ENCODE peak calls at places on chromosome 5, in five cellular contexts. One of them, this sample, is unnamed. For H3K9me3, the result is how much of the 10 kb centered on the place peaks cover.

GRCh38 chr5:8363133-8363532 is 494.2 kb downstream of the MTRR start:
- DNase-seq in stomach: no peak
- DNase-seq in left lung: no peak
- DNase-seq in colonic mucosa: no peak
- DNase-seq in uterus: no peak
- DNase-seq in this sample: no peak

GRCh38 chr5:61675015-61675692 is 343.1 kb downstream of the ZSWIM6 start:
- DNase-seq in stomach: no peak
- DNase-seq in left lung: no peak
- DNase-seq in colonic mucosa: peak
- DNase-seq in uterus: no peak
- DNase-seq in this sample: no peak

GRCh38 chr5:91266184-91266705 is 116.9 kb downstream of the ARRDC3 start:
- DNase-seq in stomach: no peak
- DNase-seq in left lung: no peak
- DNase-seq in colonic mucosa: no peak
- DNase-seq in uterus: no peak
- DNase-seq in this sample: no peak

GRCh38 chr5:128116445-128116844 is 32.9 kb downstream of the SLC12A2 start:
- DNase-seq in stomach: no peak
- DNase-seq in left lung: no peak
- DNase-seq in colonic mucosa: no peak
- DNase-seq in uterus: no peak
- DNase-seq in this sample: no peak

GRCh38 chr5:108743344-108743743 is 4.4 kb upstream of the FER start:
- DNase-seq in stomach: no peak
- DNase-seq in left lung: no peak
- DNase-seq in colonic mucosa: no peak
- DNase-seq in uterus: no peak
- DNase-seq in this sample: no peak

GRCh38 chr5:118723021-118723338 is 265.4 kb downstream of the DTWD2 start:
- DNase-seq in stomach: no peak
- DNase-seq in left lung: no peak
- DNase-seq in colonic mucosa: no peak
- DNase-seq in uterus: no peak
- DNase-seq in this sample: no peak

GRCh38 chr5:142590451-142591240 is 95.2 kb downstream of the FGF1 start:
- DNase-seq in stomach: no peak
- DNase-seq in left lung: no peak
- DNase-seq in colonic mucosa: no peak
- DNase-seq in uterus: no peak
- DNase-seq in this sample: no peak

GRCh38 chr5:177509361-177509951 is at the start of gene DOK3:
- DNase-seq in stomach: peak
- DNase-seq in left lung: peak
- DNase-seq in colonic mucosa: peak
- DNase-seq in uterus: no peak
- DNase-seq in this sample: peak

GRCh38 chr5:122985954-122986721 is 50.4 kb downstream of the PPIC start:
- DNase-seq in stomach: no peak
- DNase-seq in left lung: no peak
- DNase-seq in colonic mucosa: no peak
- DNase-seq in uterus: no peak
- DNase-seq in this sample: no peak

GRCh38 chr5:124240732-124241131 is 505.7 kb downstream of the ZNF608 start:
- DNase-seq in stomach: no peak
- DNase-seq in left lung: no peak
- DNase-seq in colonic mucosa: no peak
- DNase-seq in uterus: no peak
- DNase-seq in this sample: no peak

GRCh38 chr5:153777681-153778080 is 261.0 kb downstream of the FAM114A2 start:
- DNase-seq in stomach: no peak
- DNase-seq in left lung: no peak
- DNase-seq in colonic mucosa: no peak
- DNase-seq in uterus: no peak
- DNase-seq in this sample: no peak

GRCh38 chr5:173472784-173473278 is 143.6 kb downstream of the BOD1 start:
- DNase-seq in stomach: no peak
- DNase-seq in left lung: no peak
- DNase-seq in colonic mucosa: no peak
- DNase-seq in uterus: no peak
- DNase-seq in this sample: peak

GRCh38 chr5:13957032-13957645 is 12.7 kb upstream of the DNAH5 start:
- DNase-seq in stomach: no peak
- DNase-seq in left lung: no peak
- DNase-seq in colonic mucosa: no peak
- DNase-seq in uterus: no peak
- DNase-seq in this sample: no peak

GRCh38 chr5:125486634-125487033 is 740.2 kb upstream of the ZNF608 start:
- DNase-seq in stomach: no peak
- DNase-seq in left lung: no peak
- DNase-seq in colonic mucosa: no peak
- DNase-seq in uterus: no peak
- DNase-seq in this sample: no peak

GRCh38 chr5:52760695-52761366 is 26.9 kb upstream of the ITGA1 start:
- DNase-seq in stomach: no peak
- DNase-seq in left lung: no peak
- DNase-seq in colonic mucosa: no peak
- DNase-seq in uterus: no peak
- DNase-seq in this sample: no peak

GRCh38 chr5:113806823-113807222 is 293.3 kb downstream of the YTHDC2 start:
- DNase-seq in stomach: no peak
- DNase-seq in left lung: no peak
- DNase-seq in colonic mucosa: no peak
- DNase-seq in uterus: peak
- DNase-seq in this sample: peak

GRCh38 chr5:172637122-172637580 is 3.9 kb upstream of the NEURL1B start:
- DNase-seq in stomach: no peak
- DNase-seq in left lung: no peak
- DNase-seq in colonic mucosa: peak
- DNase-seq in uterus: peak
- DNase-seq in this sample: no peak

GRCh38 chr5:135443329-135443960 is 3.7 kb downstream of the DCANP1 start:
- DNase-seq in stomach: no peak
- DNase-seq in left lung: no peak
- DNase-seq in colonic mucosa: peak
- DNase-seq in uterus: no peak
- DNase-seq in this sample: no peak

GRCh38 chr5:143554194-143554717 is 150.8 kb upstream of the NR3C1 start:
- DNase-seq in stomach: no peak
- DNase-seq in left lung: no peak
- DNase-seq in colonic mucosa: no peak
- DNase-seq in uterus: no peak
- DNase-seq in this sample: no peak

GRCh38 chr5:10353241-10354047 is at the start of gene MARCHF6:
- DNase-seq in stomach: peak
- DNase-seq in left lung: peak
- DNase-seq in colonic mucosa: peak
- DNase-seq in uterus: peak
- DNase-seq in this sample: peak

GRCh38 chr5:1967716-1968115 is 85.0 kb upstream of the IRX4 start:
- DNase-seq in stomach: no peak
- DNase-seq in left lung: no peak
- DNase-seq in colonic mucosa: peak
- DNase-seq in uterus: no peak
- DNase-seq in this sample: no peak

GRCh38 chr5:134063421-134063820 is 51.1 kb upstream of the TCF7 start:
- DNase-seq in stomach: no peak
- DNase-seq in left lung: no peak
- DNase-seq in colonic mucosa: no peak
- DNase-seq in uterus: no peak
- DNase-seq in this sample: no peak

GRCh38 chr5:83718195-83718825 is 2.3 kb downstream of the HAPLN1 start:
- DNase-seq in stomach: peak
- DNase-seq in left lung: no peak
- DNase-seq in colonic mucosa: peak
- DNase-seq in uterus: no peak
- DNase-seq in this sample: no peak

GRCh38 chr5:133952729-133953567 is 15.5 kb downstream of the C5orf15 start:
- DNase-seq in stomach: no peak
- DNase-seq in left lung: peak
- DNase-seq in colonic mucosa: peak
- DNase-seq in uterus: peak
- DNase-seq in this sample: peak

GRCh38 chr5:9930156-9930555 is 300.0 kb upstream of the TAS2R1 start:
- DNase-seq in stomach: no peak
- DNase-seq in left lung: no peak
- DNase-seq in colonic mucosa: no peak
- DNase-seq in uterus: no peak
- DNase-seq in this sample: no peak

GRCh38 chr5:28473531-28474107 is 1435.2 kb upstream of the CDH9 start:
- DNase-seq in stomach: no peak
- DNase-seq in left lung: no peak
- DNase-seq in colonic mucosa: no peak
- DNase-seq in uterus: no peak
- DNase-seq in this sample: no peak

GRCh38 chr5:75051217-75051751 is 1.1 kb downstream of the GCNT4 start:
- DNase-seq in stomach: peak
- DNase-seq in left lung: no peak
- DNase-seq in colonic mucosa: peak
- DNase-seq in uterus: no peak
- DNase-seq in this sample: no peak

DNA sequence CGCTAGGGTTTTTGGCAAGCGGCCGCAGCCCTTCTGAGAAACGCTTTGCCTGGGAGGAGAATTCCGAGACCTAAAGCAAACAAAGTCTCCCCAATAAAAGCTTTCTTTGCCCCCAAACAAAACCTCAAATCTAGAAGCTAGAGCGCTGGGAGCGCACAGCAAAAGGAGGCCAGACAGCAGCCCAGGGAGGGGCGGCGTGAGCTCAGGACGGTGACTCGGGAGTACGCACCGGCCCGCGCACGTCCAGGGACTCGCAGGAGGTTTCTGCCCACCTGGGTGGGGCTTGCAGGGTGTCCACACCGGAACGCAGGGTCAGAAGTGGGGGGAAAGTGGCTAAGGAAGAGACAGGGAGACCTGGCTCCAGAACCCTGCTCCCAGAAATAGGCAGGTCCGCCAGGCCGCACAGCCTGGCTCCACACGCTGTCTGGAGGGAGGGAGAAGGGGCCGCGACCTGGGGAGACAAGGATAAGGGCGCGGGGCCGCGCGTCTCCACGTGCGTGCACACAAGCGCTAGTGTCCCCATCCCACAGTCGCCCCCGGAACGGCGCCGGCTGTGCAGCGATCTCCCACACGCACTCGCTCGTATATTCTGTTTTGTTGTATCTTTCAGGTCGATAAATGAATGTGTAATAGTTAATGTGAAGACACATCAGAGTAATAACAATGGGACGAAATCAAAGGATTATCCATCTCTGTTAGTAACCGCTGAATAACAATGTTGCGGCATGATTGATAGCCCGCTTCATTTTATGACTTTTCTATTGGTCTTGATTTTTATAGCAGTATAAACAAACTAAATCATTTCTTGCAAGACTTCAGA is 2.3 kb upstream of the OTP start:
- DNase-seq in stomach: no peak
- DNase-seq in left lung: peak
- DNase-seq in colonic mucosa: no peak
- DNase-seq in uterus: no peak
- DNase-seq in this sample: no peak
- H3K4me3 ChIP-seq in stomach: no peak
- H3K4me3 ChIP-seq in left lung: no peak
- H3K4me3 ChIP-seq in colonic mucosa: no peak
- H3K4me3 ChIP-seq in uterus: no peak
- H3K4me3 ChIP-seq in this sample: no peak

GRCh38 chr5:180216646-180217171 is 7.7 kb upstream of the RASGEF1C start:
- DNase-seq in stomach: no peak
- DNase-seq in left lung: no peak
- DNase-seq in colonic mucosa: no peak
- DNase-seq in uterus: no peak
- DNase-seq in this sample: no peak
- H3K9me3 ChIP-seq in stomach: under half
- H3K9me3 ChIP-seq in left lung: under half
- H3K9me3 ChIP-seq in colonic mucosa: under half
- H3K9me3 ChIP-seq in uterus: under half
- H3K9me3 ChIP-seq in this sample: under half

DNA sequence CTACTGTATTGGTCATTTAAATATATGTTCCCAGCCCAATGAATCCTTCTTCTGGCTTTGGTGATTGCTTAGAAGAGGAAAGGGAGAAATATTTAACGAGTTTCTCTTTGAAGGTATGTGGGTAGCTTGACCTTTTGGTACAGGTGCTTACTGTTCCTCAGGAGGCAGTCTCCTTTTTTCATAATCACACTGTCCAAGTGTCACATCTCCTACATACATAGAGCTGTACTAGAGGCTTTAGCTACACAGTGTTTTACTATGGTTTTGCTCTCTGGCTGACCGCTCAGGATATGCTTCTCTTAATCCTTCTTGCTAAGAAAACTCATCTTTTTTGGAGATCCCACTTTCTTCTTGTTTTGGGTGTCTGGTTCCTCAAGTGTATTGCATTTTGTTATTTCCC is 6.9 kb downstream of the ERBIN start:
- DNase-seq in stomach: no peak
- DNase-seq in left lung: no peak
- DNase-seq in colonic mucosa: no peak
- DNase-seq in uterus: no peak
- DNase-seq in this sample: no peak
- H3K4me3 ChIP-seq in stomach: no peak
- H3K4me3 ChIP-seq in left lung: no peak
- H3K4me3 ChIP-seq in colonic mucosa: no peak
- H3K4me3 ChIP-seq in uterus: no peak
- H3K4me3 ChIP-seq in this sample: no peak

DNA sequence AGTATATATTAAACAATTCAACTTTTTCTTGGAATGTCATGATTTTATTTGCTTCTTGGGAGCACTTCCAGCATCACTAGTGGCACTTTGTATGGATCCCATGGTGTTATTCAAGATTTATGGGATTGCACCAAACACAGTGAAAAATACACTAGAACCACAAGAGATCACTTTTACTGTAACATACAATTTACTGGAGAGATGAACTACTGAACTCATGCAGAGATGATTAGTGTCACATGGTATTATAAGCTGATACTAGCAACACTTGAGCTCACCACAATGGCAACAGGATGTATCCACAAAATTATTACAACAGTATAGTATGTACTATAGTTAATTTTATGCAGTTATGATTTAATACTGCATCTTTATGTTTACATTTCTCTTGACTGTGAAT is 16.3 kb upstream of the SLC36A2 start:
- DNase-seq in stomach: no peak
- DNase-seq in left lung: no peak
- DNase-seq in colonic mucosa: no peak
- DNase-seq in uterus: no peak
- DNase-seq in this sample: no peak
- H3K9me3 ChIP-seq in stomach: under half
- H3K9me3 ChIP-seq in left lung: under half
- H3K9me3 ChIP-seq in colonic mucosa: under half
- H3K9me3 ChIP-seq in uterus: under half
- H3K9me3 ChIP-seq in this sample: under half